ENCODE peak calls at places on chromosome 19, in ten cellular contexts. F is cardiac fibroblast; G is pancreas; C is AG09309; D is fibroblast of lung; B is GM13977; T is H1; Q is endothelial cell; O is CD8-positive, alpha-beta T cell; J is right lobe of liver. E is an unnamed sample.

GRCh38 chr19:55617426-55617825 is 6.9 kb downstream of the ZNF784 start:
- DNase-seq in O (no peak), C (no peak), T (no peak), F (no peak), G (no peak), D (no peak), J (no peak), Q (no peak), B (no peak), E (no peak)

GRCh38 chr19:4518345-4519171 is at the start of gene PLIN4:
- DNase-seq in Q (no peak), T (peak), C (no peak), B (no peak), J (peak), D (peak), F (peak), G (peak), O (no peak), E (no peak)

GRCh38 chr19:3546119-3546518 is 7.1 kb downstream of the TEKTIP1 start:
- DNase-seq in Q (no peak), D (no peak), T (no peak), J (peak), F (no peak), O (no peak), B (no peak), G (no peak), C (no peak), E (no peak)

GRCh38 chr19:47742636-47743035 is 2.7 kb upstream of the NOP53 start:
- DNase-seq in Q (no peak), O (no peak), D (no peak), G (no peak), J (no peak), B (no peak), C (no peak), F (peak), T (no peak), E (no peak)

GRCh38 chr19:36488118-36488815 is 1.1 kb downstream of the ZNF566 start:
- DNase-seq in Q (no peak), G (no peak), T (no peak), B (no peak), O (no peak), D (peak), C (no peak), J (no peak), F (no peak), E (no peak)

GRCh38 chr19:49749055-49749716 is 13.9 kb downstream of the TSKS start:
- DNase-seq in B (no peak), F (peak), C (no peak), D (peak), G (no peak), T (no peak), J (no peak), O (no peak), Q (no peak), E (no peak)

GRCh38 chr19:22806418-22806817 is 22.5 kb upstream of the ZNF99 start:
- DNase-seq in D (no peak), Q (no peak), G (no peak), B (no peak), J (no peak), T (no peak), F (no peak), C (no peak), O (no peak), E (no peak)

GRCh38 chr19:46761418-46761831 is 15.2 kb upstream of the STRN4 start:
- DNase-seq in B (no peak), O (no peak), Q (no peak), D (peak), F (peak), J (no peak), C (no peak), T (no peak), G (no peak), E (no peak)

GRCh38 chr19:54252243-54252642 is 4.8 kb downstream of the LILRB5 start:
- DNase-seq in J (no peak), T (no peak), O (no peak), Q (no peak), G (no peak), D (no peak), B (no peak), F (no peak), C (no peak), E (no peak)

GRCh38 chr19:1074512-1075283 is 7.7 kb downstream of the ARHGAP45 start:
- DNase-seq in C (no peak), G (no peak), B (peak), F (no peak), O (peak), D (no peak), Q (no peak), J (peak), T (no peak), E (peak)

GRCh38 chr19:45884682-45885555 is 1.0 kb downstream of the IRF2BP1 start:
- DNase-seq in J (peak), F (no peak), G (peak), C (no peak), D (no peak), O (no peak), Q (no peak), B (peak), T (no peak), E (no peak)

GRCh38 chr19:33438016-33438671 is 64.6 kb downstream of the CEBPG start:
- DNase-seq in D (no peak), O (no peak), Q (peak), J (peak), B (no peak), F (peak), C (no peak), T (no peak), G (no peak), E (peak)

GRCh38 chr19:8457209-8457608 is 12.4 kb downstream of the HNRNPM start:
- DNase-seq in Q (no peak), G (no peak), C (no peak), D (no peak), B (no peak), J (no peak), O (no peak), F (no peak), T (no peak), E (no peak)

GRCh38 chr19:41064974-41065569 is 23.2 kb upstream of the CYP2A13 start:
- DNase-seq in T (no peak), G (no peak), D (peak), B (no peak), Q (peak), O (no peak), C (no peak), J (no peak), F (peak), E (no peak)

GRCh38 chr19:55443045-55443823 is at the start of gene SHISA7:
- DNase-seq in T (peak), C (no peak), Q (no peak), J (no peak), D (no peak), F (no peak), B (no peak), O (no peak), G (no peak), E (no peak)

GRCh38 chr19:16368385-16369305 is 44.0 kb downstream of the KLF2 start:
- DNase-seq in J (peak), T (no peak), O (peak), Q (no peak), C (no peak), D (no peak), F (no peak), B (no peak), G (no peak), E (no peak)

GRCh38 chr19:35449347-35450043 is 1.4 kb downstream of the FFAR2 start:
- DNase-seq in J (peak), O (no peak), C (no peak), D (no peak), B (no peak), F (no peak), G (no peak), T (no peak), Q (no peak), E (no peak)

GRCh38 chr19:2212861-2213711 is 23.0 kb downstream of the PLEKHJ1 start:
- DNase-seq in O (no peak), J (no peak), D (no peak), F (no peak), Q (no peak), G (no peak), C (no peak), B (no peak), T (no peak), E (no peak)

GRCh38 chr19:29547981-29548380 is 22.2 kb downstream of the VSTM2B start:
- DNase-seq in G (no peak), T (peak), Q (no peak), C (no peak), F (no peak), D (no peak), J (no peak), O (no peak), B (no peak), E (peak)

GRCh38 chr19:10513223-10513622 is 4.0 kb downstream of the S1PR5 start:
- DNase-seq in D (no peak), Q (no peak), F (no peak), T (no peak), G (no peak), J (no peak), B (peak), O (no peak), C (no peak), E (no peak)

GRCh38 chr19:10517361-10517759 is at the start of gene S1PR5:
- DNase-seq in G (peak), Q (no peak), C (no peak), J (no peak), B (peak), O (peak), F (no peak), T (no peak), D (no peak), E (no peak)

GRCh38 chr19:10516064-10516385 is 1.2 kb downstream of the S1PR5 start:
- DNase-seq in D (no peak), F (no peak), J (no peak), B (peak), T (no peak), Q (no peak), G (no peak), C (no peak), O (peak), E (no peak)

GRCh38 chr19:10516671-10517286 is 468 bp downstream of the S1PR5 start:
- DNase-seq in B (peak), O (peak), J (no peak), C (no peak), G (no peak), F (no peak), T (no peak), Q (no peak), D (no peak), E (no peak)

DNA sequence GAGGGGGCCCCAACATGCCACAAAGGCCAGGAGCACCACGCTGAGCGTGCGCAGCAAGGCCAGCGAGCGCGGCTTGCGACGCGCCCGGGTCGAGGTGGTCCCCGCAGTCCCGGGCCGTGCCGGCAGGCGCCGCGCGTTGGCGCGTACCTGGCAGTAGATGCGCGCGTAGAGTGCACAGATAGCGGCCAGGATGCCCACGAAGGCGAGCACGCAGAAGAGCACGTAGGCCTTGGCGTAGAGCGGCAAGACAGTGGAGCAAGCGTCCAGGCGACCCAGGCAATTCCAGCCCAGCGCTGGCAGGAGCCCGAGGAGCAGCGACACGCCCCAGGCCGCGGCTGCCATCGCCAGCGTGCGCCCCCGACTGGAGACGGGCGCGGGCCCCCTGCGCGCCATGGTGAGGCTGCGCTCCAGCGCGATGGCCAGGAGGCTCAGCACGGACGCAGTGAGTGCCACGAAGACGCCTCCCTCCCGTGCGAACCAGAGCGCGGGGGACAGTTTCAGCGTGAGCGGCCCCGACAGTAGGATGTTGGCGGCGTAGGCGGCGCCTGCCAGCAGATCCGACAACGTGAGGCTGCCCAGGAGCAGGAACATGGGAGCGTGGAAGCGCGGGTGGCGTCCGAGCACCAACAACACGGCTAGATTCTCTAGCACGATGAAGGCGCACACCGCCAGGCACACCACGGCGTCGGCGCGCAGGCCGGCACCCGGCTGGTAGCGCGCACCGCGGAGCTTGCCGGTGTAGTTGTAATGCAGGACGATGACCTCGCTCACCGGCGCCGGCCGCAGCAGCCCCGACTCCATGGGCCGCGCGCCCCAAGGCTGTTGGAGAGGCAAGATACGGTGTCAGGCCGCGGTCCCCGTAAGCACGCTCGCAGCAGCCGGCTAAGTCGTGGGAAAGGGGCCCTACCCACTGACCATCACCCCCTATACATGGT is 2.8 kb downstream of the S1PR5 start:
- DNase-seq in D (no peak), C (no peak), F (no peak), G (no peak), O (peak), Q (peak), J (no peak), T (peak), B (peak), E (no peak)
- TF ChIP-seq CTCF in D (no peak), C (no peak), F (no peak), G (no peak), O (peak), Q (peak), J (no peak), T (peak), B (no peak), E (peak)

DNA sequence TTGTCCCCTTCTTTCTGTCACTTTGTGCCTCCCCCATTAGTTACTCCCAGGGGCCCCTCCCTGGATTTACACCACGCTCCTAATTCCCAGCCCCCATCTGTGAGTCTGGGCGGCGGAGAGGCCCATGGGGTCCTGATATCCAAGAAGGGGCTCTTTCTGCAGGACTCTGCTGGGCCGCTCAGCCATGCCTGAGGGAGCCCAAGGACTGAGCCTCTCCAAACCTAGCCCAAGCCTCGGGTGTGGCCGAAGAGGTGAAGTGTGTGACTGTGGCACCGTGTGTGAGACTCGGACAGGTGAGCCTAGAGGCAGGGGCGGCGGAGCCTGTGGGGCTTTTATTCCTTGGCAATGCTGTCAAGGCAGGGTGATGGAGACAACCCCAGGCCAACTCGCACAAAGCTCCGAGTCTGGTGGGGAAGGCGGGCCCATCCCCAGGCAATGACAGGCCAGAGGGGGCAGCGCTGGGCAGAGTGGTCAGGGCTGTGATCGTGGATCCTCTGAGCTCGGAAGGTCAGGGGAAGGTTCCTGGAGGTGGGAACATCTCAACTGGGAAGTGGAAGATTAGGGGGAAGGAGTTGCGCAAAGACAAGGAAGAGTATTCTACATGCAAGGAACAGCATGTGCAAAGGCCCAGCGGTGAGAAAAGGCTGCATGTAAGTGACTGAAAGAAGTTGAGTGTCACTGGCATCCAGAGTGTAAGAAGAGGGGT is 1.6 kb downstream of the PLEKHG2 start:
- DNase-seq in G (no peak), J (no peak), D (peak), C (no peak), O (no peak), F (peak), T (peak), Q (peak), B (no peak), E (no peak)
- TF ChIP-seq CTCF in G (no peak), J (no peak), D (peak), C (peak), O (no peak), F (peak), T (no peak), Q (peak), B (peak), E (no peak)

GRCh38 chr19:52585604-52586003 is 15.5 kb downstream of the ZNF701 start:
- DNase-seq in C (no peak), B (no peak), Q (no peak), J (no peak), T (no peak), D (no peak), O (no peak), F (no peak), G (no peak), E (no peak)

GRCh38 chr19:52585101-52585500 is 15.0 kb downstream of the ZNF701 start:
- DNase-seq in F (no peak), D (peak), O (no peak), Q (no peak), C (no peak), J (no peak), T (no peak), G (no peak), B (no peak), E (no peak)

GRCh38 chr19:52592301-52592700 is 22.2 kb downstream of the ZNF701 start:
- DNase-seq in T (no peak), J (no peak), C (no peak), O (no peak), D (no peak), F (no peak), B (no peak), G (no peak), Q (no peak), E (no peak)

GRCh38 chr19:52590728-52591127 is 20.6 kb downstream of the ZNF701 start:
- DNase-seq in G (no peak), Q (no peak), F (no peak), T (no peak), O (no peak), J (no peak), C (no peak), D (no peak), B (no peak), E (no peak)
- TF ChIP-seq CTCF in G (no peak), Q (no peak), F (no peak), T (peak), O (no peak), J (no peak), C (no peak), D (no peak), B (no peak), E (no peak)

GRCh38 chr19:38708413-38709024 is 35.8 kb downstream of the CAPN12 start:
- DNase-seq in T (no peak), G (no peak), B (no peak), J (no peak), Q (no peak), O (no peak), C (no peak), F (no peak), D (no peak), E (no peak)

GRCh38 chr19:38709119-38709518 is 35.2 kb downstream of the CAPN12 start:
- DNase-seq in C (no peak), O (no peak), Q (no peak), J (no peak), T (no peak), F (no peak), G (no peak), D (no peak), B (no peak), E (no peak)

GRCh38 chr19:38710928-38711725 is 33.1 kb downstream of the CAPN12 start:
- DNase-seq in F (no peak), B (no peak), C (no peak), D (no peak), T (no peak), Q (no peak), J (no peak), O (no peak), G (no peak), E (no peak)

GRCh38 chr19:38710416-38710702 is 33.9 kb downstream of the CAPN12 start:
- DNase-seq in Q (no peak), O (no peak), T (no peak), G (no peak), C (no peak), F (no peak), B (no peak), J (no peak), D (no peak), E (no peak)

DNA sequence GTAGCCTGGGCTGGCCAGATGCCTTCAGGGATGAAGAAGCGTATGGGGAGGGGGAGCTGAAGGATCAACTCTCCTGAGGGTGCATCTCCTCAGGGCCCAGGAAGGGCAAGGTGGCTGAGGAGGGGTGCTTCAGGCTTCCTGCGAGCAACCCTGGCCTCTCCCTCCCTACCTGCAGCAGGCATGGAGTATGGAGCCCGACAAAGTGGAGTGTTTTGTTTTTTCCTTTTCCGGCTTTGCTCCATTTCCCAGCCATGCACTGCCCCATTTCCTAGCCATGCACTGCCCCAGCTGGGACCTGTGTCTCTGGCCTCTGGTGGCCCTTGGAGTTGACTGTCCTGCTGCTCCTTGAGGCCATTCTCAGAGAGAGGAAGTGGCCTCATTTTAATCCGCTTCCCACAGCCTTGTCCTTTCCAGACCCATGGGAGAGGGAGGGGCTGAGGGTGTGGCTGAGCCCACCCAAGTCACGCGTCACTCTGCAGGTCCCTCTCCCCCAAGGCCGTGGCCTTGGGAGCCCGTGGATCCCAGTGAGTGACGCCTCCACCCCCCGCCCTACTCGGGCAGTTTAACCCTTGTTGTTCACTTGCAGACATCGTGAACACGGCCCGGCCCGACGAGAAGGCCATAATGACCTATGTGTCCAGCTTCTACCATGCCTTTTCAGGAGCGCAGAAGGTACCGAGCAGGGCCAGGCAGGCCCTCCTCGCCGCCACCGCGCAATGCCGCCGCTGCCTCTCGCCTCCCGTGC is 34.4 kb downstream of the CAPN12 start:
- DNase-seq in D (no peak), Q (no peak), B (no peak), C (no peak), T (no peak), G (no peak), F (no peak), O (no peak), J (no peak), E (no peak)
- TF ChIP-seq CTCF in D (no peak), Q (no peak), B (no peak), C (no peak), T (no peak), G (no peak), F (no peak), O (no peak), J (no peak), E (no peak)

E was measured in CD14-positive monocyte.